ENCODE peak calls at places on chromosomes 5 and 9, in four cellular contexts. U, K, O and T are unnamed samples.

GRCh38 chr5:159824188-159825153 is 91.8 kb upstream of the ADRA1B start:
- DNase-seq in U (no peak), K (no peak), O (no peak), T (no peak)

GRCh38 chr9:127970401-127971313 is 10.1 kb downstream of the EEIG1 start:
- DNase-seq in K (peak), O (no peak), U (no peak), T (no peak)

GRCh38 chr9:37471942-37472679 is 6.9 kb upstream of the ZBTB5 start:
- DNase-seq in K (no peak), O (no peak), U (peak), T (peak)

GRCh38 chr5:173830421-173830820 is 57.7 kb upstream of the CPEB4 start:
- DNase-seq in U (peak), O (no peak), K (no peak), T (no peak)

GRCh38 chr5:23013395-23013994 is 160.4 kb upstream of the CDH12 start:
- DNase-seq in O (no peak), U (no peak), K (no peak), T (no peak)

GRCh38 chr9:38178282-38178681 is 109.3 kb upstream of the SHB start:
- DNase-seq in O (no peak), K (no peak), U (peak), T (no peak)

GRCh38 chr9:114305189-114305555 is 17.7 kb upstream of the ORM1 start:
- DNase-seq in U (no peak), O (no peak), K (no peak), T (no peak)

GRCh38 chr5:169460896-169461295 is 122.7 kb upstream of the SPDL1 start:
- DNase-seq in O (no peak), U (no peak), K (no peak), T (no peak)

GRCh38 chr5:143730112-143730801 is 81.7 kb upstream of the HMHB1 start:
- DNase-seq in U (no peak), O (no peak), K (no peak), T (no peak)

GRCh38 chr9:69379250-69379982 is 54.4 kb downstream of the ENTREP1 start:
- DNase-seq in K (no peak), U (peak), O (no peak), T (peak)

GRCh38 chr5:122099060-122099790 is 21.2 kb upstream of the LOX start:
- DNase-seq in U (peak), O (no peak), K (no peak), T (no peak)

GRCh38 chr5:141605523-141606277 is 13.1 kb downstream of the DIAPH1 start:
- DNase-seq in U (no peak), K (peak), O (no peak), T (no peak)

GRCh38 chr9:105475302-105475701 is 27.5 kb downstream of the FSD1L start:
- DNase-seq in O (no peak), U (peak), K (no peak), T (no peak)

GRCh38 chr9:136196465-136197371 is 8.2 kb downstream of the LHX3 start:
- DNase-seq in K (no peak), O (no peak), U (no peak), T (no peak)

GRCh38 chr5:175709276-175709781 is 51.5 kb downstream of the HRH2 start:
- DNase-seq in K (no peak), U (no peak), O (no peak), T (no peak)

GRCh38 chr9:107161338-107161737 is 121.7 kb upstream of the RAD23B start:
- DNase-seq in O (no peak), U (no peak), K (no peak), T (no peak)

GRCh38 chr5:87562068-87562467 is 149.3 kb upstream of the CCNH start:
- DNase-seq in U (no peak), K (no peak), O (no peak), T (no peak)

GRCh38 chr5:180111273-180111695 is 39.7 kb upstream of the RNF130 start:
- DNase-seq in O (no peak), U (no peak), K (no peak), T (no peak)

GRCh38 chr5:151950681-151951080 is 26.0 kb upstream of the GLRA1 start:
- DNase-seq in K (no peak), O (peak), U (no peak), T (no peak)

GRCh38 chr9:20558609-20559016 is 63.7 kb downstream of the MLLT3 start:
- DNase-seq in O (no peak), U (peak), K (no peak), T (peak)

GRCh38 chr5:59485629-59486439 is 407.7 kb downstream of the PDE4D start:
- DNase-seq in U (peak), K (no peak), O (no peak), T (no peak)

GRCh38 chr5:1749346-1750124 is 50.1 kb downstream of the MRPL36 start:
- DNase-seq in U (no peak), K (no peak), O (no peak), T (no peak)

GRCh38 chr9:75152416-75152815 is 64.1 kb downstream of the OSTF1 start:
- DNase-seq in K (peak), U (no peak), O (no peak), T (no peak)

GRCh38 chr9:136857606-136858412 is 5.7 kb downstream of the MAMDC4 start:
- DNase-seq in O (no peak), U (no peak), K (no peak), T (no peak)

GRCh38 chr5:66554211-66554610 is 42.0 kb upstream of the MAST4 start:
- DNase-seq in K (no peak), U (peak), O (no peak), T (no peak)

GRCh38 chr9:68678430-68678829 is 26.6 kb upstream of the PIP5K1B start:
- DNase-seq in U (no peak), O (peak), K (no peak), T (no peak)

GRCh38 chr5:90289837-90290236 is 119.7 kb downstream of the CETN3 start:
- DNase-seq in U (no peak), O (no peak), K (no peak), T (no peak)

GRCh38 chr9:85516976-85517637 is 224.6 kb downstream of the AGTPBP1 start:
- DNase-seq in K (no peak), U (peak), O (no peak), T (no peak)

GRCh38 chr5:80668016-80668969 is 13.5 kb upstream of the DHFR start:
- DNase-seq in O (no peak), U (no peak), K (no peak), T (no peak)